ENCODE peak calls at places on chromosomes 4 and X, in five cellular contexts. One of them, this sample, is unnamed.

GRCh38 chr4:26829018-26829417 is 31.6 kb upstream of the STIM2 start:
- DNase-seq in A673: no peak
- DNase-seq in tibial artery: no peak
- DNase-seq in lower lobe of right lung: no peak
- DNase-seq in mucosa of descending colon: no peak
- DNase-seq in this sample: no peak

GRCh38 chr4:8381814-8382581 is 58.5 kb downstream of the ACOX3 start:
- DNase-seq in lower lobe of right lung: peak; percentile 39
- DNase-seq in A673: no peak
- DNase-seq in tibial artery: no peak
- DNase-seq in mucosa of descending colon: no peak
- DNase-seq in this sample: peak; percentile 42

GRCh38 chr4:41212221-41213203 is 1.8 kb downstream of the APBB2 start:
- DNase-seq in lower lobe of right lung: no peak
- DNase-seq in tibial artery: no peak
- DNase-seq in mucosa of descending colon: peak; percentile 62
- DNase-seq in A673: peak; percentile 38
- DNase-seq in this sample: no peak

GRCh38 chrX:139890991-139891700 is 41.7 kb downstream of the ATP11C start:
- DNase-seq in tibial artery: no peak
- DNase-seq in A673: peak; percentile 53
- DNase-seq in lower lobe of right lung: no peak
- DNase-seq in mucosa of descending colon: no peak
- DNase-seq in this sample: no peak

GRCh38 chrX:68997911-68998310 is 167.3 kb downstream of the PJA1 start:
- DNase-seq in tibial artery: peak; percentile 75
- DNase-seq in lower lobe of right lung: no peak
- DNase-seq in A673: no peak
- DNase-seq in mucosa of descending colon: peak; percentile 29
- DNase-seq in this sample: no peak

GRCh38 chrX:65643046-65643785 is 24.2 kb upstream of the MSN start:
- DNase-seq in lower lobe of right lung: no peak
- DNase-seq in tibial artery: no peak
- DNase-seq in mucosa of descending colon: no peak
- DNase-seq in A673: no peak
- DNase-seq in this sample: no peak

GRCh38 chr4:25020240-25020639 is 10.5 kb downstream of the LGI2 start:
- DNase-seq in tibial artery: no peak
- DNase-seq in lower lobe of right lung: no peak
- DNase-seq in A673: no peak
- DNase-seq in mucosa of descending colon: no peak
- DNase-seq in this sample: no peak

GRCh38 chrX:41064028-41064427 is 21.2 kb upstream of the USP9X start:
- DNase-seq in lower lobe of right lung: no peak
- DNase-seq in A673: no peak
- DNase-seq in mucosa of descending colon: no peak
- DNase-seq in tibial artery: no peak
- DNase-seq in this sample: no peak

GRCh38 chrX:94515009-94515408 is 841.0 kb downstream of the FAM133A start:
- DNase-seq in tibial artery: no peak
- DNase-seq in lower lobe of right lung: no peak
- DNase-seq in mucosa of descending colon: no peak
- DNase-seq in A673: no peak
- DNase-seq in this sample: no peak

GRCh38 chr4:172850838-172851237 is 317.8 kb upstream of the GALNT7 start:
- DNase-seq in mucosa of descending colon: no peak
- DNase-seq in lower lobe of right lung: no peak
- DNase-seq in A673: peak; percentile 74
- DNase-seq in tibial artery: no peak
- DNase-seq in this sample: no peak

GRCh38 chr4:125624951-125625350 is 310.2 kb downstream of the FAT4 start:
- DNase-seq in tibial artery: no peak
- DNase-seq in lower lobe of right lung: no peak
- DNase-seq in A673: no peak
- DNase-seq in mucosa of descending colon: no peak
- DNase-seq in this sample: no peak

GRCh38 chrX:42229533-42229932 is 306.2 kb upstream of the CASK start:
- DNase-seq in tibial artery: no peak
- DNase-seq in lower lobe of right lung: no peak
- DNase-seq in A673: no peak
- DNase-seq in mucosa of descending colon: no peak
- DNase-seq in this sample: no peak

GRCh38 chr4:84158670-84159069 is 340.4 kb downstream of the NKX6-1 start:
- DNase-seq in lower lobe of right lung: no peak
- DNase-seq in tibial artery: no peak
- DNase-seq in mucosa of descending colon: no peak
- DNase-seq in A673: no peak
- DNase-seq in this sample: no peak

DNA sequence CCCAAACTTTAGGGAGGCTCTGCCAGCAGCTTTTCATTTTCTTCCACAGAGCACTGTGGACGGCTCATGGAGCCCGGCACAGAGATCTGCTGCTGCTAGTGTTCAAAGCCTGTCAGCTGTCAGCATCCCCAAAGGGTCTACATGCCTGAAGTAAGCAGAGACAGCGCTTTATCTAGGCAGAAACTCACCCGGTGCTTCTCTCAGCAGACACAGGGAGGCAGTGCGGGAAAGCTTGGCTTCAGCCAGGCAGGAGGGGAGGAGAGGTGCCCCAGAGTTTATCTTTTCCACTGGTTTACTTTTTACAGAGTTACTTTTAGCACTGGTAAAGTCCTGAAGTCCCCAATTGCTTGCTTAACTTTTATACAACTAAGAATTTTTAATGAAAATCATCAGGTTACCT is 339.3 kb downstream of the NKX6-1 start:
- DNase-seq in A673: peak; percentile 8
- DNase-seq in tibial artery: no peak
- DNase-seq in mucosa of descending colon: no peak
- DNase-seq in lower lobe of right lung: no peak
- DNase-seq in this sample: no peak
- TF ChIP-seq CTCF in A673: peak; percentile 31
- TF ChIP-seq CTCF in tibial artery: no peak
- TF ChIP-seq CTCF in mucosa of descending colon: no peak
- TF ChIP-seq CTCF in lower lobe of right lung: no peak
- TF ChIP-seq CTCF in this sample: no peak

GRCh38 chrX:31371956-31372355 is 300.1 kb upstream of the FTHL17 start:
- DNase-seq in mucosa of descending colon: no peak
- DNase-seq in lower lobe of right lung: no peak
- DNase-seq in A673: no peak
- DNase-seq in tibial artery: no peak
- DNase-seq in this sample: no peak

GRCh38 chrX:31366076-31366475 is 294.2 kb upstream of the FTHL17 start:
- DNase-seq in mucosa of descending colon: no peak
- DNase-seq in lower lobe of right lung: no peak
- DNase-seq in tibial artery: no peak
- DNase-seq in A673: no peak
- DNase-seq in this sample: no peak

DNA sequence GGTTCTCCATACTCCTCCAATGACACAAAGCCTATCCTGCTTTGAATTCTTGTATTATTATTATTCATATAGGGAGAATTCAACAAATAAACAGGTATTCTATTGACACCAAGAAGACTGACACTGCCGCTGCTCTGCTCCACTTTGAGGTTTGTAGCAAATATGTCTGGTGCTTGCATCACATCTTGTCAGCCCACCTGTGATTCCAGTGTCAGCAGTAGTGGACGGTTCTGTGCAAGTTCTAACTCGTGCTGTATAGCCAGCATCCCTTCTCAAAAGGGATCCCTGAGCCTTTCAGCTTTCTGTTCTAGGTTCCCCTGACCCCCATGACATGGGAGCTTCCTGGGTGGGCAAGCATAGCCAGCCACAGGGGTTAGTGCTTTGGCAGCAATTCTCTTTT is 296.0 kb upstream of the FTHL17 start:
- DNase-seq in lower lobe of right lung: no peak
- DNase-seq in A673: no peak
- DNase-seq in mucosa of descending colon: no peak
- DNase-seq in tibial artery: no peak
- DNase-seq in this sample: no peak
- TF ChIP-seq CTCF in lower lobe of right lung: no peak
- TF ChIP-seq CTCF in A673: no peak
- TF ChIP-seq CTCF in mucosa of descending colon: no peak
- TF ChIP-seq CTCF in tibial artery: no peak
- TF ChIP-seq CTCF in this sample: no peak

DNA sequence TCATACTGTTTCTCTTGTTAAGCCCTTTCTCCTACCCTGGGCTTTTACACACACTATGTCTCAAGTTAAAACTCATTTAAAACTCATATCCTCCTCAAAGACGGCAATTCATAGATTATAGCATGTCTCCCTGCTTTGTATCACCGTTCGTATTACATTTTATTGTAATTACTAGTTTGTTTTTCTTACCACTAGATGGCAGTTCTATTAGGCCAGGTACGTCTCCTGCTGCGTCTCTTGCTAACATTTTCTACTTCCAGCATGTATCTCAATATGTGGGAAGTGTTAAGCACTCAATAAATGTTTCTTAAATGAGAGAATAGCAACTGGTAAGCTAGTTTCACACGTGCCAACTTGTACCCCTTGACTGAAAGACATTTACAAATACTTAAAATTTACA is 450.3 kb upstream of the PCDH7 start:
- DNase-seq in lower lobe of right lung: no peak
- DNase-seq in mucosa of descending colon: no peak
- DNase-seq in A673: peak; percentile 27
- DNase-seq in tibial artery: no peak
- DNase-seq in this sample: no peak
- TF ChIP-seq CTCF in lower lobe of right lung: no peak
- TF ChIP-seq CTCF in mucosa of descending colon: no peak
- TF ChIP-seq CTCF in A673: peak; percentile 56
- TF ChIP-seq CTCF in tibial artery: no peak
- TF ChIP-seq CTCF in this sample: no peak

GRCh38 chr4:86898562-86898961 is 6.3 kb upstream of the C4orf36 start:
- DNase-seq in tibial artery: no peak
- DNase-seq in A673: no peak
- DNase-seq in mucosa of descending colon: no peak
- DNase-seq in lower lobe of right lung: no peak
- DNase-seq in this sample: no peak
- TF ChIP-seq CTCF in tibial artery: no peak
- TF ChIP-seq CTCF in A673: peak; percentile 31
- TF ChIP-seq CTCF in mucosa of descending colon: no peak
- TF ChIP-seq CTCF in lower lobe of right lung: no peak
- TF ChIP-seq CTCF in this sample: peak; percentile 13

DNA sequence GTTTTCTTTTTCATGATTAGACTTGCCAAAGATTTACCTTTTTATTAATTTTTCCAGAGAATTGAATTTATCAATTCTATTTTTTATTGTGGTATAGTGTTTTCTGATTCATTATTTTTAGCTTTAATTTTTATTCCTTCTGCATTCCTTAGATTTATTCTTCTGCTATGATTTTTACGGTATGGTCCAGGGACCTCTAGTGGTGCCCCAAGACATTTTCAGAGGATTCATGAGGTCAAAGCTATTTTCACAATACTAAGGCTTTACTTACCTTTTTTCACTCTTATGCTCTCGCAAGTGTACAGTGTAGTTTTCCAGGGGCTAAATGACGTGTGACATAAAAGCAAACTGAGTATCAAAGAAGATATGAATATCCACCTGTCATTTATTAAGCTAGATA is 8.0 kb downstream of the RADX start:
- DNase-seq in tibial artery: no peak
- DNase-seq in lower lobe of right lung: no peak
- DNase-seq in mucosa of descending colon: no peak
- DNase-seq in A673: no peak
- DNase-seq in this sample: no peak
- TF ChIP-seq CTCF in tibial artery: no peak
- TF ChIP-seq CTCF in lower lobe of right lung: peak; percentile 32
- TF ChIP-seq CTCF in mucosa of descending colon: no peak
- TF ChIP-seq CTCF in A673: peak; percentile 41
- TF ChIP-seq CTCF in this sample: no peak

GRCh38 chr4:144355809-144356757 is 215.6 kb upstream of the GYPA start:
- DNase-seq in mucosa of descending colon: peak; percentile 41
- DNase-seq in lower lobe of right lung: no peak
- DNase-seq in tibial artery: no peak
- DNase-seq in A673: peak; percentile 88
- DNase-seq in this sample: no peak
- TF ChIP-seq CTCF in mucosa of descending colon: no peak
- TF ChIP-seq CTCF in lower lobe of right lung: no peak
- TF ChIP-seq CTCF in tibial artery: no peak
- TF ChIP-seq CTCF in A673: peak; percentile 30
- TF ChIP-seq CTCF in this sample: no peak

DNA sequence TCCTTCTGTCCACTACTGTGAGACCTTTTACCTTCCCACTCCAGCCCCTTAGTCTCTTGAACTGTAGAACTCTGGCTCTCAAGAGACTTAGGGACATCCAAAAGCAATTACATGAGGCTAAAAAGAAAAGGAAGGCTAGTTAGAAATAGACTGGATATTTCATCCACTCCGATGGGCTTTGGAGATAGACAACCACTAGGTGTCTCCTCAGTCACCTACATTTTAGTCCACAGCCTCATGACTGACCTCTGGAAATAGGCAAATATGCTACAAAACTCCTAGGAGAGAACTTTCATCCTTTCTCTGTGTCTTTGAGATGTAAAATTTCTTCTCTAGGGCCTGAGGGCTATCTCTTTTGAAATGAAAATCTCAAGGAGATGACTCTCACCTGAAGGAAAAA is 45.1 kb upstream of the LAMP2 start:
- DNase-seq in mucosa of descending colon: peak; percentile 7
- DNase-seq in tibial artery: no peak
- DNase-seq in A673: peak; percentile 14
- DNase-seq in lower lobe of right lung: no peak
- DNase-seq in this sample: no peak
- TF ChIP-seq CTCF in mucosa of descending colon: no peak
- TF ChIP-seq CTCF in tibial artery: peak; percentile 6
- TF ChIP-seq CTCF in A673: peak; percentile 49
- TF ChIP-seq CTCF in lower lobe of right lung: no peak
- TF ChIP-seq CTCF in this sample: no peak